ENCODE peak calls at places on chromosomes 16 and 17, in nine cellular contexts. V is NCI-H146; P is H4; L is AG09319; B is colonic mucosa; O is GM10248; G is NB4; S is stimulated activated CD8-positive, alpha-beta memory T cell treated with anti-CD3 and anti-CD28 coated beads, Interleukin-4, amount 100 ng/mL, for 4 hours; K is T-helper 1 cell. I is an unnamed sample.

GRCh38 chr16:19438739-19439138 is 21.1 kb downstream of the TMC5 start:
- DNase-seq in V (no peak), P (no peak), L (no peak), B (no peak), O (no peak), G (no peak), S (no peak), K (no peak), I (no peak)

GRCh38 chr17:50781167-50781566 is 13.8 kb upstream of the ANKRD40CL start:
- DNase-seq in V (no peak), P (no peak), L (no peak), B (no peak), O (no peak), G (no peak), S (no peak), K (no peak), I (no peak)

GRCh38 chr17:73325527-73325842 is 13.7 kb upstream of the CDC42EP4 start:
- DNase-seq in V (no peak), P (no peak), L (peak), B (no peak), O (no peak), G (peak), S (no peak), K (no peak), I (no peak)

GRCh38 chr16:67280090-67281015 is 1.0 kb downstream of the PLEKHG4 start:
- DNase-seq in V (no peak), P (no peak), L (no peak), B (no peak), O (no peak), G (no peak), S (no peak), K (no peak), I (no peak)

GRCh38 chr17:39739020-39739884 is 1.5 kb downstream of the GRB7 start:
- DNase-seq in V (peak), P (no peak), L (no peak), B (peak), O (no peak), G (no peak), S (no peak), K (no peak), I (no peak)

GRCh38 chr17:33152793-33153192 is 140.3 kb downstream of the ASIC2 start:
- DNase-seq in V (no peak), P (no peak), L (no peak), B (no peak), O (no peak), G (no peak), S (no peak), K (no peak), I (no peak)

GRCh38 chr17:2087597-2088211 is 32.8 kb downstream of the HIC1 start:
- DNase-seq in V (no peak), P (no peak), L (no peak), B (peak), O (peak), G (peak), S (no peak), K (no peak), I (peak)

GRCh38 chr17:82698974-82699442 is 510 bp upstream of the RAB40B start:
- DNase-seq in V (no peak), P (no peak), L (no peak), B (no peak), O (no peak), G (peak), S (no peak), K (no peak), I (no peak)

GRCh38 chr17:4785311-4786110 is 653 bp downstream of the VMO1 start:
- DNase-seq in V (no peak), P (no peak), L (no peak), B (no peak), O (no peak), G (no peak), S (no peak), K (no peak), I (no peak)

GRCh38 chr17:82231312-82231561 is 2.4 kb downstream of the SLC16A3 start:
- DNase-seq in V (no peak), P (no peak), L (no peak), B (no peak), O (no peak), G (no peak), S (no peak), K (no peak), I (no peak)

GRCh38 chr16:20621406-20621805 is 45.2 kb upstream of the ACSM2B start:
- DNase-seq in V (no peak), P (no peak), L (no peak), B (no peak), O (no peak), G (no peak), S (no peak), K (no peak), I (no peak)

I was measured in pulmonary artery endothelial cell.